ENCODE peak calls at places on chromosomes 13 and 19, in four cellular contexts. C, O, W and T are unnamed samples.

GRCh38 chr13:27355894-27356293 is 68.5 kb upstream of the GTF3A start:
- DNase-seq in C (no peak), O (no peak), W (no peak), T (no peak)

GRCh38 chr13:22189176-22190048 is 518.5 kb downstream of the FGF9 start:
- DNase-seq in C (no peak), O (no peak), W (peak; percentile 51), T (no peak)

GRCh38 chr19:48445256-48445605 is 552 bp upstream of the GRWD1 start:
- DNase-seq in C (peak; percentile 80), O (peak; percentile 85), W (peak; percentile 88), T (peak; percentile 93)

GRCh38 chr19:2503521-2504109 is 27.7 kb downstream of the GADD45B start:
- DNase-seq in C (peak; percentile 70), O (peak; percentile 88), W (peak; percentile 86), T (peak; percentile 47)

GRCh38 chr13:59345316-59345715 is 818.4 kb downstream of the DIAPH3 start:
- DNase-seq in C (no peak), O (no peak), W (no peak), T (no peak)

GRCh38 chr19:38023245-38023644 is 116.2 kb downstream of the SIPA1L3 start:
- DNase-seq in C (no peak), O (no peak), W (no peak), T (no peak)

GRCh38 chr19:11273989-11274388 is 11.7 kb upstream of the DOCK6 start:
- DNase-seq in C (no peak), O (no peak), W (no peak), T (no peak)

GRCh38 chr13:26061947-26062346 is 10.1 kb upstream of the SHISA2 start:
- DNase-seq in C (no peak), O (peak; percentile 16), W (peak; percentile 89), T (peak; percentile 93)

GRCh38 chr19:6056282-6056741 is 54.0 kb downstream of the RFX2 start:
- DNase-seq in C (no peak), O (peak; percentile 58), W (no peak), T (no peak)

GRCh38 chr13:20814224-20814910 is 40.6 kb upstream of the EEF1AKMT1 start:
- DNase-seq in C (peak; percentile 88), O (peak; percentile 60), W (peak; percentile 91), T (peak; percentile 67)

GRCh38 chr19:35388277-35389054 is 17.6 kb downstream of the GPR42 start:
- DNase-seq in C (no peak), O (no peak), W (no peak), T (no peak)

GRCh38 chr13:102670130-102670529 is 24.7 kb downstream of the METTL21C start:
- DNase-seq in C (no peak), O (no peak), W (no peak), T (no peak)

GRCh38 chr19:36378625-36379509 is at the start of gene ZFP14:
- DNase-seq in C (peak; percentile 83), O (peak; percentile 96), W (peak; percentile 96), T (peak; percentile 86)

GRCh38 chr13:23469901-23470525 is 36.5 kb upstream of the SACS start:
- DNase-seq in C (peak; percentile 94), O (peak; percentile 26), W (no peak), T (peak; percentile 40)

GRCh38 chr13:28375250-28375930 is 119.5 kb downstream of the FLT1 start:
- DNase-seq in C (no peak), O (no peak), W (no peak), T (no peak)

GRCh38 chr19:29666634-29667389 is 1.6 kb downstream of the PLEKHF1 start:
- DNase-seq in C (peak; percentile 57), O (peak; percentile 82), W (peak; percentile 68), T (peak; percentile 42)

GRCh38 chr19:40238775-40239174 is 12.3 kb upstream of the CCNP start:
- DNase-seq in C (no peak), O (no peak), W (no peak), T (no peak)

GRCh38 chr19:30253581-30253996 is 118.6 kb upstream of the ZNF536 start:
- DNase-seq in C (peak; percentile 61), O (peak; percentile 18), W (peak; percentile 92), T (no peak)

GRCh38 chr13:37446503-37446902 is 152.1 kb downstream of the POSTN start:
- DNase-seq in C (peak; percentile 85), O (peak; percentile 41), W (no peak), T (peak; percentile 81)

GRCh38 chr13:28631792-28632191 is 27.1 kb upstream of the POMP start:
- DNase-seq in C (no peak), O (no peak), W (no peak), T (no peak)

GRCh38 chr19:39307233-39307821 is 11.1 kb downstream of the IFNL1 start:
- DNase-seq in C (no peak), O (peak; percentile 89), W (no peak), T (no peak)

GRCh38 chr19:7138402-7138801 is 68.9 kb downstream of the ZNF557 start:
- DNase-seq in C (no peak), O (no peak), W (no peak), T (no peak)

GRCh38 chr13:52128714-52129700 is at the start of gene NEK5:
- DNase-seq in C (peak; percentile 13), O (peak; percentile 87), W (peak; percentile 57), T (peak; percentile 13)

GRCh38 chr19:49690656-49691242 is at the start of gene CPT1C:
- DNase-seq in C (no peak), O (peak; percentile 82), W (peak; percentile 90), T (peak; percentile 42)

GRCh38 chr13:91647361-91647970 is 249.0 kb downstream of the GPC5 start:
- DNase-seq in C (no peak), O (peak; percentile 13), W (peak; percentile 0), T (peak; percentile 31)

GRCh38 chr13:107883561-107884175 is 331.7 kb downstream of the LIG4 start:
- DNase-seq in C (peak; percentile 51), O (no peak), W (peak; percentile 83), T (peak; percentile 67)

GRCh38 chr13:42409061-42409460 is 137.1 kb downstream of the AKAP11 start:
- DNase-seq in C (no peak), O (no peak), W (no peak), T (no peak)

GRCh38 chr13:24005711-24006281 is 108.5 kb upstream of the C1QTNF9B start:
- DNase-seq in C (no peak), O (no peak), W (no peak), T (peak; percentile 60)

GRCh38 chr19:43469160-43469480 is 3.7 kb upstream of the LYPD3 start:
- DNase-seq in C (no peak), O (no peak), W (no peak), T (no peak)

GRCh38 chr13:102405499-102406079 is 3.7 kb upstream of the FGF14 start:
- DNase-seq in C (no peak), O (peak; percentile 68), W (peak; percentile 6), T (peak; percentile 49)

GRCh38 chr13:94702181-94703041 is 9.9 kb downstream of the SOX21 start:
- DNase-seq in C (no peak), O (no peak), W (no peak), T (no peak)

GRCh38 chr13:105334211-105334610 is 1201.3 kb downstream of the EFNB2 start:
- DNase-seq in C (no peak), O (no peak), W (no peak), T (peak; percentile 55)

GRCh38 chr19:56476671-56477428 is at the start of gene ZNF667:
- DNase-seq in C (peak; percentile 21), O (peak; percentile 43), W (peak; percentile 53), T (peak; percentile 77)

GRCh38 chr13:94251801-94252200 is 227.7 kb downstream of the DCT start:
- DNase-seq in C (peak; percentile 58), O (peak; percentile 8), W (no peak), T (peak; percentile 71)

GRCh38 chr19:10871711-10872550 is 578 bp downstream of the CARM1 start:
- DNase-seq in C (no peak), O (peak; percentile 70), W (peak; percentile 57), T (no peak)

GRCh38 chr13:98507060-98507797 is 69.7 kb downstream of the STK24 start:
- DNase-seq in C (no peak), O (peak; percentile 71), W (peak; percentile 73), T (peak; percentile 87)